ENCODE peak calls at places on chromosomes 1 and 21, in five cellular contexts. One of them, this sample, is unnamed.

GRCh38 chr1:181251001-181251712 is 162.7 kb downstream of the IER5 start:
- DNase-seq in colonic mucosa: no peak
- DNase-seq in fibroblast of mammary gland: peak
- DNase-seq in D721Med: no peak
- DNase-seq in endodermal cell: no peak
- DNase-seq in this sample: peak

GRCh38 chr1:18547460-18547859 is 66.7 kb downstream of the KLHDC7A start:
- DNase-seq in colonic mucosa: no peak
- DNase-seq in fibroblast of mammary gland: no peak
- DNase-seq in D721Med: no peak
- DNase-seq in endodermal cell: peak
- DNase-seq in this sample: no peak

GRCh38 chr1:46595127-46595526 is 8.9 kb downstream of the MKNK1 start:
- DNase-seq in colonic mucosa: peak
- DNase-seq in fibroblast of mammary gland: peak
- DNase-seq in D721Med: no peak
- DNase-seq in endodermal cell: no peak
- DNase-seq in this sample: no peak

GRCh38 chr1:111576547-111576946 is 43.0 kb upstream of the RAP1A start:
- DNase-seq in colonic mucosa: peak
- DNase-seq in fibroblast of mammary gland: no peak
- DNase-seq in D721Med: no peak
- DNase-seq in endodermal cell: no peak
- DNase-seq in this sample: no peak

GRCh38 chr1:19759740-19760089 is 40.0 kb downstream of the TMCO4 start:
- DNase-seq in colonic mucosa: no peak
- DNase-seq in fibroblast of mammary gland: peak
- DNase-seq in D721Med: no peak
- DNase-seq in endodermal cell: no peak
- DNase-seq in this sample: no peak

GRCh38 chr1:14363707-14364413 is 234.6 kb upstream of the KAZN start:
- DNase-seq in colonic mucosa: no peak
- DNase-seq in fibroblast of mammary gland: peak
- DNase-seq in D721Med: no peak
- DNase-seq in endodermal cell: no peak
- DNase-seq in this sample: no peak

GRCh38 chr1:67700692-67701410 is 15.8 kb downstream of the GADD45A start:
- DNase-seq in colonic mucosa: no peak
- DNase-seq in fibroblast of mammary gland: no peak
- DNase-seq in D721Med: no peak
- DNase-seq in endodermal cell: peak
- DNase-seq in this sample: no peak

GRCh38 chr1:39183503-39184353 is 20.8 kb upstream of the MACF1 start:
- DNase-seq in colonic mucosa: peak
- DNase-seq in fibroblast of mammary gland: peak
- DNase-seq in D721Med: no peak
- DNase-seq in endodermal cell: peak
- DNase-seq in this sample: peak

GRCh38 chr21:46114963-46115362 is 17.1 kb downstream of the COL6A2 start:
- DNase-seq in colonic mucosa: no peak
- DNase-seq in fibroblast of mammary gland: peak
- DNase-seq in D721Med: no peak
- DNase-seq in endodermal cell: no peak
- DNase-seq in this sample: no peak

GRCh38 chr1:116881879-116882520 is 27.7 kb upstream of the PTGFRN start:
- DNase-seq in colonic mucosa: peak
- DNase-seq in fibroblast of mammary gland: peak
- DNase-seq in D721Med: no peak
- DNase-seq in endodermal cell: peak
- DNase-seq in this sample: peak

GRCh38 chr1:67162954-67163353 is 3.3 kb upstream of the IL23R start:
- DNase-seq in colonic mucosa: no peak
- DNase-seq in fibroblast of mammary gland: peak
- DNase-seq in D721Med: no peak
- DNase-seq in endodermal cell: no peak
- DNase-seq in this sample: peak

GRCh38 chr1:245810181-245810727 is 655.5 kb downstream of the KIF26B start:
- DNase-seq in colonic mucosa: no peak
- DNase-seq in fibroblast of mammary gland: no peak
- DNase-seq in D721Med: peak
- DNase-seq in endodermal cell: peak
- DNase-seq in this sample: no peak

GRCh38 chr1:46489638-46490602 is at the start of gene DMBX1:
- DNase-seq in colonic mucosa: peak
- DNase-seq in fibroblast of mammary gland: no peak
- DNase-seq in D721Med: peak
- DNase-seq in endodermal cell: peak
- DNase-seq in this sample: no peak

GRCh38 chr1:243924588-243925349 is 74.7 kb upstream of the AKT3 start:
- DNase-seq in colonic mucosa: no peak
- DNase-seq in fibroblast of mammary gland: peak
- DNase-seq in D721Med: no peak
- DNase-seq in endodermal cell: peak
- DNase-seq in this sample: peak

GRCh38 chr1:228814091-228814610 is 78.9 kb downstream of the RHOU start:
- DNase-seq in colonic mucosa: no peak
- DNase-seq in fibroblast of mammary gland: no peak
- DNase-seq in D721Med: no peak
- DNase-seq in endodermal cell: no peak
- DNase-seq in this sample: no peak

GRCh38 chr1:111228748-111229126 is 1.2 kb downstream of the CHI3L2 start:
- DNase-seq in colonic mucosa: no peak
- DNase-seq in fibroblast of mammary gland: no peak
- DNase-seq in D721Med: no peak
- DNase-seq in endodermal cell: no peak
- DNase-seq in this sample: no peak

GRCh38 chr1:41773144-41773571 is 145.6 kb downstream of the HIVEP3 start:
- DNase-seq in colonic mucosa: no peak
- DNase-seq in fibroblast of mammary gland: peak
- DNase-seq in D721Med: no peak
- DNase-seq in endodermal cell: no peak
- DNase-seq in this sample: peak

GRCh38 chr1:30381266-30381665 is 342.1 kb downstream of the MATN1 start:
- DNase-seq in colonic mucosa: no peak
- DNase-seq in fibroblast of mammary gland: no peak
- DNase-seq in D721Med: no peak
- DNase-seq in endodermal cell: peak
- DNase-seq in this sample: no peak

GRCh38 chr1:219171192-219171935 is 2.3 kb upstream of the LYPLAL1 start:
- DNase-seq in colonic mucosa: no peak
- DNase-seq in fibroblast of mammary gland: peak
- DNase-seq in D721Med: no peak
- DNase-seq in endodermal cell: no peak
- DNase-seq in this sample: no peak

GRCh38 chr1:22662318-22662717 is 9.3 kb downstream of the C1QB start:
- DNase-seq in colonic mucosa: no peak
- DNase-seq in fibroblast of mammary gland: no peak
- DNase-seq in D721Med: no peak
- DNase-seq in endodermal cell: peak
- DNase-seq in this sample: peak

GRCh38 chr1:66416295-66416694 is 117.7 kb upstream of the SGIP1 start:
- DNase-seq in colonic mucosa: no peak
- DNase-seq in fibroblast of mammary gland: peak
- DNase-seq in D721Med: no peak
- DNase-seq in endodermal cell: no peak
- DNase-seq in this sample: no peak

GRCh38 chr1:153678519-153679336 is at the start of gene NPR1:
- DNase-seq in colonic mucosa: peak
- DNase-seq in fibroblast of mammary gland: peak
- DNase-seq in D721Med: peak
- DNase-seq in endodermal cell: peak
- DNase-seq in this sample: no peak

GRCh38 chr1:87450615-87451209 is 122.0 kb downstream of the LMO4 start:
- DNase-seq in colonic mucosa: peak
- DNase-seq in fibroblast of mammary gland: no peak
- DNase-seq in D721Med: no peak
- DNase-seq in endodermal cell: peak
- DNase-seq in this sample: no peak

GRCh38 chr1:8545078-8545477 is 227.2 kb downstream of the SLC45A1 start:
- DNase-seq in colonic mucosa: no peak
- DNase-seq in fibroblast of mammary gland: no peak
- DNase-seq in D721Med: no peak
- DNase-seq in endodermal cell: no peak
- DNase-seq in this sample: peak

GRCh38 chr1:44268054-44268453 is 54.8 kb downstream of the DMAP1 start:
- DNase-seq in colonic mucosa: no peak
- DNase-seq in fibroblast of mammary gland: no peak
- DNase-seq in D721Med: no peak
- DNase-seq in endodermal cell: no peak
- DNase-seq in this sample: no peak

GRCh38 chr21:33980276-33980916 is 64.8 kb upstream of the ATP5PO start:
- DNase-seq in colonic mucosa: no peak
- DNase-seq in fibroblast of mammary gland: peak
- DNase-seq in D721Med: no peak
- DNase-seq in endodermal cell: peak
- DNase-seq in this sample: no peak

GRCh38 chr1:54883349-54884102 is 3.5 kb downstream of the DHCR24 start:
- DNase-seq in colonic mucosa: no peak
- DNase-seq in fibroblast of mammary gland: no peak
- DNase-seq in D721Med: no peak
- DNase-seq in endodermal cell: no peak
- DNase-seq in this sample: no peak

GRCh38 chr21:34644815-34645214 is 24.0 kb upstream of the CLIC6 start:
- DNase-seq in colonic mucosa: no peak
- DNase-seq in fibroblast of mammary gland: no peak
- DNase-seq in D721Med: no peak
- DNase-seq in endodermal cell: no peak
- DNase-seq in this sample: no peak

GRCh38 chr1:108199231-108199657 is 899 bp downstream of the SLC25A24 start:
- DNase-seq in colonic mucosa: peak
- DNase-seq in fibroblast of mammary gland: peak
- DNase-seq in D721Med: no peak
- DNase-seq in endodermal cell: peak
- DNase-seq in this sample: peak

GRCh38 chr1:189708674-189709073 is 769.0 kb downstream of the BRINP3 start:
- DNase-seq in colonic mucosa: no peak
- DNase-seq in fibroblast of mammary gland: no peak
- DNase-seq in D721Med: no peak
- DNase-seq in endodermal cell: peak
- DNase-seq in this sample: no peak

GRCh38 chr1:27522860-27523665 is 33.1 kb upstream of the WASF2 start:
- DNase-seq in colonic mucosa: no peak
- DNase-seq in fibroblast of mammary gland: peak
- DNase-seq in D721Med: no peak
- DNase-seq in endodermal cell: peak
- DNase-seq in this sample: no peak

GRCh38 chr21:24658016-24658415 is 949.3 kb downstream of the MRPL39 start:
- DNase-seq in colonic mucosa: no peak
- DNase-seq in fibroblast of mammary gland: no peak
- DNase-seq in D721Med: no peak
- DNase-seq in endodermal cell: no peak
- DNase-seq in this sample: no peak

GRCh38 chr1:248404024-248404423 is 1.2 kb downstream of the OR2T1 start:
- DNase-seq in colonic mucosa: no peak
- DNase-seq in fibroblast of mammary gland: no peak
- DNase-seq in D721Med: no peak
- DNase-seq in endodermal cell: no peak
- DNase-seq in this sample: no peak
- TF ChIP-seq CTCF in colonic mucosa: no peak
- TF ChIP-seq CTCF in fibroblast of mammary gland: no peak
- TF ChIP-seq CTCF in D721Med: no peak
- TF ChIP-seq CTCF in endodermal cell: no peak
- TF ChIP-seq CTCF in this sample: no peak

DNA sequence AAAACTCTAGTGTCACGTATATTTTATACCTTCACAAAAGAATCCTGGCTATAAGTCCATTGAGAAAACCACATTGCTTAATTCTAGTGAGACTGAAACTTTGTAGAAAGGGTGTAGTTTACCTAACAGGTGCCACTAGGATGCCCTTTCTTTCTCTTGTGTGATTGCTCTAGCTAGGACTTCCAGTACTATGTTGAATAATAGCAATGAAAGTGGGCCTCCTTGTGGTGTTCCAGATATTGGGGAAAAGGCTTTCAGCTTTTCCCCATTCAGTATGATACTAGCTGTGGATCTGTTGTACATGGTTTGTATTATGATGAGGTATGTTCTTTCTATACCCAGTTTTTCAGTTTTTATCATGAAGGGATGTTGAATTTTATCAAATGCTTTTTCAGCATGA is 39.7 kb upstream of the CHODL start:
- DNase-seq in colonic mucosa: no peak
- DNase-seq in fibroblast of mammary gland: no peak
- DNase-seq in D721Med: no peak
- DNase-seq in endodermal cell: no peak
- DNase-seq in this sample: no peak
- TF ChIP-seq CTCF in colonic mucosa: no peak
- TF ChIP-seq CTCF in fibroblast of mammary gland: no peak
- TF ChIP-seq CTCF in D721Med: peak
- TF ChIP-seq CTCF in endodermal cell: peak
- TF ChIP-seq CTCF in this sample: no peak

GRCh38 chr21:41861987-41862386 is 17.2 kb downstream of the PRDM15 start:
- DNase-seq in colonic mucosa: no peak
- DNase-seq in fibroblast of mammary gland: no peak
- DNase-seq in D721Med: no peak
- DNase-seq in endodermal cell: peak
- DNase-seq in this sample: no peak
- TF ChIP-seq CTCF in colonic mucosa: no peak
- TF ChIP-seq CTCF in fibroblast of mammary gland: no peak
- TF ChIP-seq CTCF in D721Med: no peak
- TF ChIP-seq CTCF in endodermal cell: peak
- TF ChIP-seq CTCF in this sample: peak

GRCh38 chr21:20443558-20444155 is 554.6 kb upstream of the NCAM2 start:
- DNase-seq in colonic mucosa: no peak
- DNase-seq in fibroblast of mammary gland: no peak
- DNase-seq in D721Med: no peak
- DNase-seq in endodermal cell: peak
- DNase-seq in this sample: no peak
- TF ChIP-seq CTCF in colonic mucosa: peak
- TF ChIP-seq CTCF in fibroblast of mammary gland: peak
- TF ChIP-seq CTCF in D721Med: peak
- TF ChIP-seq CTCF in endodermal cell: peak
- TF ChIP-seq CTCF in this sample: peak

This sample was measured in HFFc6.